ENCODE peak calls at places on chromosomes 16 and 17, in six cellular contexts. I is upper lobe of left lung, Q is transverse colon, K is prostate gland, G is spleen, D is K562. H is an unnamed sample.

GRCh38 chr16:3431779-3432219 is 11.5 kb downstream of the ZNF597 start:
- DNase-seq in I (peak; percentile 86), Q (peak; percentile 19), K (no peak), G (peak; percentile 90), D (peak; percentile 56), H (peak; percentile 35)

GRCh38 chr17:30369995-30370394 is 8.7 kb upstream of the CPD start:
- DNase-seq in I (no peak), Q (no peak), K (no peak), G (no peak), D (no peak), H (no peak)

GRCh38 chr17:49993423-49994037 is 1.5 kb downstream of the DLX3 start:
- DNase-seq in I (peak; percentile 88), Q (no peak), K (peak; percentile 33), G (no peak), D (no peak), H (peak; percentile 43)

GRCh38 chr17:27206447-27206846 is 87.5 kb upstream of the WSB1 start:
- DNase-seq in I (no peak), Q (peak; percentile 16), K (no peak), G (no peak), D (peak; percentile 10), H (no peak)

GRCh38 chr16:61413026-61413425 is 623.2 kb downstream of the CDH8 start:
- DNase-seq in I (no peak), Q (no peak), K (no peak), G (no peak), D (no peak), H (no peak)

GRCh38 chr17:82281502-82282238 is 8.2 kb upstream of the CSNK1D start:
- DNase-seq in I (no peak), Q (peak; percentile 51), K (peak; percentile 66), G (peak; percentile 59), D (no peak), H (peak; percentile 82)

GRCh38 chr17:79721993-79722671 is 8.6 kb upstream of the ENPP7 start:
- DNase-seq in I (peak; percentile 12), Q (no peak), K (no peak), G (no peak), D (peak; percentile 47), H (no peak)

GRCh38 chr16:54359086-54359485 is 72.5 kb upstream of the IRX3 start:
- DNase-seq in I (no peak), Q (no peak), K (no peak), G (no peak), D (no peak), H (no peak)

GRCh38 chr16:82639666-82640336 is 13.0 kb downstream of the CDH13 start:
- DNase-seq in I (peak; percentile 47), Q (peak; percentile 65), K (no peak), G (no peak), D (peak; percentile 62), H (peak; percentile 62)

GRCh38 chr17:3973498-3974137 is 9.4 kb upstream of the ATP2A3 start:
- DNase-seq in I (no peak), Q (no peak), K (no peak), G (no peak), D (no peak), H (no peak)

GRCh38 chr17:19010729-19011505 is 6.4 kb upstream of the FAM83G start:
- DNase-seq in I (no peak), Q (peak; percentile 81), K (no peak), G (peak; percentile 33), D (no peak), H (peak; percentile 50)

GRCh38 chr17:2897605-2898004 is 101.4 kb downstream of the RAP1GAP2 start:
- DNase-seq in I (no peak), Q (no peak), K (no peak), G (no peak), D (no peak), H (no peak)

GRCh38 chr17:2101448-2102257 is 46.8 kb downstream of the HIC1 start:
- DNase-seq in I (no peak), Q (peak; percentile 94), K (peak; percentile 91), G (no peak), D (no peak), H (peak; percentile 91)

GRCh38 chr16:57621521-57622268 is 6.7 kb upstream of the ADGRG1 start:
- DNase-seq in I (no peak), Q (no peak), K (peak; percentile 55), G (peak; percentile 66), D (no peak), H (no peak)

GRCh38 chr16:57619133-57619605 is 9.3 kb upstream of the ADGRG1 start:
- DNase-seq in I (no peak), Q (no peak), K (no peak), G (peak; percentile 52), D (no peak), H (peak; percentile 22)

GRCh38 chr16:57618306-57619132 is 9.9 kb upstream of the ADGRG1 start:
- DNase-seq in I (no peak), Q (no peak), K (peak; percentile 77), G (peak; percentile 36), D (no peak), H (peak; percentile 64)

GRCh38 chr16:57620316-57621231 is 7.9 kb upstream of the ADGRG1 start:
- DNase-seq in I (peak; percentile 64), Q (peak; percentile 75), K (peak; percentile 86), G (peak; percentile 46), D (no peak), H (peak; percentile 88)

GRCh38 chr16:57619606-57620315 is 8.7 kb upstream of the ADGRG1 start:
- DNase-seq in I (peak; percentile 84), Q (peak; percentile 83), K (peak; percentile 92), G (peak; percentile 67), D (no peak), H (peak; percentile 85)
- TF ChIP-seq POLR2AphosphoS5 in I (no peak), Q (no peak), K (peak; percentile 70), G (no peak), D (no peak), H (peak; percentile 67)

DNA sequence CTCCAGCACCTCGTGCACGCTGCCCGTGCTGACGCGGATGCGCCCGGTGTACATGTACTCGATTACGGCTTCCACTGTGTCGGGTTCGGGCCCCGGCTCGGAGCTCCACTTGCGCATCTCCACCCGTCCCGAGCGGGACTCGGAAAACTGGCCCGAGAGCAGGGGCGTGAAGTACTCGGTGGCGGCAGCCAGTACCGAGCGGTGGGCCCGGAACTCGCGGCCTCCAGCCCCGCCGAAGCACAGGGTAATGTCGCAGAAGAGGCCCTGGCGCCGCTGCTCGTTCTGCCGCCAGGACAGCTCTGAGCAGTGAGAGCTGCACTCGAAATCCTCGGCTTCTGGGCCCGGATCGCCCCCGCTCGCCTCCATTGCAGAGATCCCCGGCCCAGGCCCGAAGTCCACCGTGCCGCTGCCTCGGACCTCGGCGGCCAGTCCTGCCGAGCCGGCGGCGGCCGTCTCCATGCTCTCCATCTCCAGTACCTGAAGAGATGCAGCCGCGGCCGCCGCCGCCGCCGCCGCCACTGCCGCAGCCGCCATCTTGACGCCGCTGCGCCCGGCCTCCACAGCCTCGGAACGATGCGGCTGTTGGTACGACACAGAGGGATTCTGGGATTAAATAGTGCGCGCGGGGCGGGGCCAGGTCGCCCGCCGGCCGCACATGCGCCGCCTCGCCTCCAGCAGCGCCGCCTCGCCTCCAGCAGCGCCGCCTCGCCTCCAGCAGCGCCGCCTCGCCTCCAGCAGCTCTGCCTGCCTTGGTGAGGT is at the start of gene KLHL11:
- DNase-seq in I (peak; percentile 97), Q (peak; percentile 93), K (peak; percentile 89), G (peak; percentile 97), D (peak; percentile 87), H (peak; percentile 92)
- TF ChIP-seq POLR2AphosphoS5 in I (peak; percentile 95), Q (peak; percentile 83), K (peak; percentile 78), G (peak; percentile 92), D (peak; percentile 88), H (peak; percentile 94)

GRCh38 chr16:10385725-10386516 is at the start of gene ATF7IP2:
- DNase-seq in I (peak; percentile 91), Q (peak; percentile 86), K (peak; percentile 53), G (peak; percentile 94), D (peak; percentile 97), H (peak; percentile 89)
- TF ChIP-seq POLR2AphosphoS5 in I (peak; percentile 93), Q (peak; percentile 91), K (peak; percentile 84), G (peak; percentile 93), D (peak; percentile 90), H (peak; percentile 89)

DNA sequence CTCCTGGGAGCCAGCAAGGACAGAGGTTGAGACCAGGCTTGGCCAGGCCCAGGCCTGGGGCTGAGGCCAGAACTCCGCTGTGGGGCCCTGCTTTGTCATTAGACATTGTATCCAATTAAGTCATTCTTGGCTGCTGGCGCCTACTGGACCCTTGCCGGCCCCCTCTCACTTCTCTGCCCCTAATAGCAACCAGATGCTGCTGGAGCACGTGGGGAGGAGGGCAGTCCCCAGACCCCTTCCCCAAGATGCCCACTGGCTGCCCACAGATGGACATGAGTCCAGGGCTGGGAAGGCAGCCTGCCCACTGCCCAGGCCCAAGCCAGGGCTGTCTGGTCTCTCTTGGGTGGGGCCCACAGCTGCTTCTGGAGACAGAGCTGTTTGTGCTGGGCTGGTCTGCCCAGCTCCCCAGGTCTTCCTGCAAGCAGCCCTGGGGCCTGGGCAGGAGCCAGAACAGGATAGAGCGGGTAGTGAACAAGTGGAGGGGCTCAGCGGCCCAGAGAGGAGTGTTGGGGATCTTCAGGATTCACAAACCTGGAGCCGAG is 7.8 kb downstream of the PLXDC1 start:
- DNase-seq in I (no peak), Q (no peak), K (no peak), G (no peak), D (no peak), H (no peak)
- TF ChIP-seq POLR2AphosphoS5 in I (no peak), Q (no peak), K (no peak), G (no peak), D (no peak), H (no peak)

DNA sequence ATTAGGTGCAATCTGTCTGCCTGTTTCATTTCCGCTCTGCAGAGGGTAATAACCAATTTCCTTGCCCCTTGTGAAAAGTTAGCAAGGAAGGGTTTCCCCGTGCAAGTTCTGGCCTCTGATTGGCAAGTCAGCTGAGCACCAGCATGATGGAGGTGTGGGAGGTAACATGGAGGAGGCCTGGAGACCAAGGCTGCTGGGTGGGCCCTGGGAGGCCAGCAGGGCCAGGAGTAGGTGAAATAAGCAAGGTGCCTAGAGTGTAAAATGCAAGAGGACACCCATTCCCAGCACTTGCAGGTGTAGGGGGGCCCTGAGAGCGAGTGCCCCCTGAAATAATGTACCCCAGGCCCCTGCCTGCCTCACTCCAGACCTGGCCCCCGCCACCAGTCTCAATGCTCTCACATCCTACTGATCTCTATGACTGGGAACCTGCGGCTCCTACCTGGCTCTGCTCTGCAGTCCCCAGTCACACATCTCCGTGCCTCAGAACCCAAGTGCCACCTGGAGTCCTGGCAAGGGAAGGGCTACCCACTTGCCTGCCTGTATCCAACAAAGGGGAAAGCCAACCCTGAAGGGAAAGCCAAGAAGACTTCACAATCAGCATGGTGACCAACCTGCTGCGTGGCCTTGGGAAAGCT is 116.2 kb downstream of the C16orf78 start:
- DNase-seq in I (no peak), Q (peak; percentile 7), K (no peak), G (peak; percentile 64), D (no peak), H (no peak)
- TF ChIP-seq POLR2AphosphoS5 in I (no peak), Q (no peak), K (no peak), G (no peak), D (no peak), H (no peak)

GRCh38 chr16:30659507-30660423 is 1.5 kb downstream of the FBRS start:
- DNase-seq in I (no peak), Q (peak; percentile 46), K (peak; percentile 49), G (peak; percentile 94), D (peak; percentile 39), H (no peak)
- TF ChIP-seq POLR2AphosphoS5 in I (no peak), Q (no peak), K (no peak), G (peak; percentile 64), D (no peak), H (no peak)